ENCODE peak calls at places on chromosome 15, in seven cellular contexts. R is CD4-positive, CD25-positive, alpha-beta regulatory T cell; T is esophagus squamous epithelium; S is heart right ventricle; B is endothelial cell of umbilical vein; M is tibial artery; G is H1. N is an unnamed sample. For H3K4me1 and H3K36me3, the result is how much of the 10 kb centered on the place peaks cover.

GRCh38 chr15:83305696-83306291 is 21.3 kb upstream of the BNC1 start:
- DNase-seq in R (no peak), T (no peak), S (no peak), B (no peak), M (no peak), G (no peak), N (no peak)

GRCh38 chr15:60381148-60381788 is 16.5 kb downstream of the ANXA2 start:
- DNase-seq in R (no peak), T (no peak), S (no peak), B (no peak), M (no peak), G (no peak), N (no peak)

GRCh38 chr15:60681353-60681752 is 202.4 kb upstream of the ICE2 start:
- DNase-seq in R (no peak), T (no peak), S (no peak), B (no peak), M (no peak), G (no peak), N (no peak)

GRCh38 chr15:88083828-88084760 is 172.4 kb downstream of the NTRK3 start:
- DNase-seq in R (no peak), T (no peak), S (no peak), B (no peak), M (no peak), G (no peak), N (no peak)

GRCh38 chr15:32099097-32099496 is 68.8 kb downstream of the CHRNA7 start:
- DNase-seq in R (no peak), T (no peak), S (no peak), B (no peak), M (no peak), G (no peak), N (no peak)

GRCh38 chr15:98684995-98685525 is 36.7 kb downstream of the IGF1R start:
- DNase-seq in R (no peak), T (no peak), S (no peak), B (no peak), M (no peak), G (no peak), N (no peak)

GRCh38 chr15:56222302-56222701 is 21.4 kb downstream of the RFX7 start:
- DNase-seq in R (no peak), T (no peak), S (no peak), B (no peak), M (no peak), G (no peak), N (no peak)

GRCh38 chr15:80550910-80551265 is 144.2 kb upstream of the ABHD17C start:
- DNase-seq in R (no peak), T (no peak), S (no peak), B (peak), M (no peak), G (no peak), N (no peak)

GRCh38 chr15:22908830-22909229 is 70.4 kb downstream of the NIPA2 start:
- DNase-seq in R (no peak), T (no peak), S (no peak), B (no peak), M (no peak), G (no peak), N (no peak)

GRCh38 chr15:95018888-95019545 is 787.7 kb downstream of the MCTP2 start:
- DNase-seq in R (no peak), T (no peak), S (no peak), B (peak), M (no peak), G (no peak), N (no peak)

GRCh38 chr15:87736401-87736800 is 520.1 kb downstream of the NTRK3 start:
- DNase-seq in R (no peak), T (no peak), S (no peak), B (no peak), M (no peak), G (no peak), N (no peak)

GRCh38 chr15:46312133-46312740 is 677.4 kb downstream of the SQOR start:
- DNase-seq in R (peak), T (no peak), S (peak), B (peak), M (peak), G (no peak), N (peak)

GRCh38 chr15:99000001-99000590 is 7.5 kb downstream of the PGPEP1L start:
- DNase-seq in R (no peak), T (no peak), S (no peak), B (no peak), M (no peak), G (no peak), N (no peak)

GRCh38 chr15:32864841-32865240 is 147.0 kb downstream of the GREM1 start:
- DNase-seq in R (no peak), T (no peak), S (no peak), B (no peak), M (no peak), G (no peak), N (no peak)

GRCh38 chr15:71679223-71680078 is 130.9 kb upstream of the NR2E3 start:
- DNase-seq in R (no peak), T (no peak), S (no peak), B (peak), M (no peak), G (no peak), N (no peak)

GRCh38 chr15:74579001-74579400 is 36.6 kb upstream of the CLK3 start:
- DNase-seq in R (no peak), T (no peak), S (no peak), B (no peak), M (no peak), G (no peak), N (no peak)

GRCh38 chr15:56788359-56788758 is 55.0 kb upstream of the ZNF280D start:
- DNase-seq in R (no peak), T (no peak), S (no peak), B (no peak), M (no peak), G (no peak), N (no peak)

GRCh38 chr15:53872410-53872809 is 105.8 kb upstream of the UNC13C start:
- DNase-seq in R (no peak), T (no peak), S (no peak), B (no peak), M (no peak), G (no peak), N (no peak)

GRCh38 chr15:26134152-26134551 is 271.0 kb upstream of the ATP10A start:
- DNase-seq in R (no peak), T (no peak), S (no peak), B (no peak), M (no peak), G (no peak), N (no peak)

GRCh38 chr15:66657062-66658020 is 44.7 kb upstream of the SMAD6 start:
- DNase-seq in R (no peak), T (no peak), S (no peak), B (no peak), M (no peak), G (no peak), N (no peak)

GRCh38 chr15:58566029-58566428 is 134.2 kb downstream of the LIPC start:
- DNase-seq in R (no peak), T (no peak), S (no peak), B (no peak), M (no peak), G (no peak), N (no peak)

GRCh38 chr15:87489902-87490301 is 766.6 kb downstream of the NTRK3 start:
- DNase-seq in R (no peak), T (no peak), S (no peak), B (no peak), M (no peak), G (no peak), N (no peak)

GRCh38 chr15:92882697-92883642 is 17.2 kb upstream of the CHD2 start:
- DNase-seq in R (no peak), T (peak), S (no peak), B (no peak), M (no peak), G (no peak), N (peak)

GRCh38 chr15:92886229-92886628 is 13.9 kb upstream of the CHD2 start:
- DNase-seq in R (peak), T (no peak), S (no peak), B (no peak), M (no peak), G (no peak), N (no peak)

GRCh38 chr15:92884813-92885461 is 15.2 kb upstream of the CHD2 start:
- DNase-seq in R (peak), T (no peak), S (no peak), B (peak), M (no peak), G (no peak), N (no peak)

GRCh38 chr15:92883643-92884458 is 16.3 kb upstream of the CHD2 start:
- DNase-seq in R (peak), T (no peak), S (no peak), B (peak), M (no peak), G (no peak), N (no peak)

DNA sequence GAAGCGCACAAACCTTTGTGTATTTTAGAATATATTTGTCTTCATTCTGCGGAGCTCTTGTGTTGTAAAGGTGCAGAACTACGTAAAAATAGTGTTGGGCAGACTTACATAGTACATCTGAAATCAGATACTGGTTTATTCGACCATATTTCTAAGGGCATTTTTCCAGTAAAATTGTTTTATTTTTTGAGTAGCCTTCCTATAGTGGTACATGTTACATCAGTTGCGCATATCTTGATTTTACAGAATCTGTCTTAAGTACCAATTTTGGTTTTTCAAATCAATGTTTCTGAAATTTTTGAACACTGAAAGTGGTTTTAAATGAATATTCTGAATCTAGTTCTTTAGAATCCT is 15.7 kb upstream of the CHD2 start:
- DNase-seq in R (peak), T (no peak), S (no peak), B (peak), M (no peak), G (no peak), N (no peak)
- H3K4me3 ChIP-seq in R (peak), T (peak), S (peak), B (peak), M (peak), G (peak), N (peak)

DNA sequence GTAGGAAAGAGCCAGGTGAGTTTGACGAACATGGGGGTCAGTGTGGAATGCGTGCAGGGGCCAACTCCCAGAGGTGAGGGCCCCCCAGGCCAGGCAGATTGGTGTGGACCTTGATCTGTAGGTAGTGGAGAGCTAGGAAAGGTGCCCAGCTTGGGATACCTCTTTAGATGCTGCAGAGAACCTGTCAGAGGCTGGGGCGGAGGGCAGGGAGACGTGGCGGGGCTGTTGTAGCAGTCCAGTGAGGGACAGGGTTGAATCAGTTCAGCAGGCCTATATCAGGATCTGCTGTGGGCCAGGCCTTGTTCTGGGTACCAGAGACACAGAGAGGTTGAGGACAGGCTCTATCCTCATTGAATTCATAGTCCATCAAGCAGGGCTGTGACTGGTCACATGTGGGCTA is 8.6 kb downstream of the SNX33 start:
- DNase-seq in R (no peak), T (no peak), S (no peak), B (no peak), M (no peak), G (no peak), N (no peak)
- H3K4me1 ChIP-seq in R (under half), T (half or more), S (under half), B (under half), M (half or more), G (under half), N (half or more)

GRCh38 chr15:68710536-68710935 is 110.2 kb downstream of the ANP32A start:
- DNase-seq in R (no peak), T (no peak), S (no peak), B (no peak), M (no peak), G (no peak), N (no peak)

GRCh38 chr15:68715111-68715510 is 105.6 kb downstream of the ANP32A start:
- DNase-seq in R (no peak), T (no peak), S (no peak), B (no peak), M (no peak), G (no peak), N (no peak)

GRCh38 chr15:68713874-68714273 is 106.8 kb downstream of the ANP32A start:
- DNase-seq in R (no peak), T (no peak), S (no peak), B (no peak), M (no peak), G (no peak), N (no peak)

GRCh38 chr15:68711406-68711805 is 109.3 kb downstream of the ANP32A start:
- DNase-seq in R (no peak), T (no peak), S (no peak), B (no peak), M (no peak), G (no peak), N (no peak)

GRCh38 chr15:68712886-68713285 is 107.8 kb downstream of the ANP32A start:
- DNase-seq in R (no peak), T (no peak), S (no peak), B (no peak), M (no peak), G (no peak), N (no peak)
- H3K36me3 ChIP-seq in R (under half), T (under half), S (under half), B (under half), M (under half), G (under half), N (under half)

GRCh38 chr15:82272154-82272553 is 9.5 kb downstream of the SAXO2 start:
- DNase-seq in R (no peak), T (no peak), S (no peak), B (no peak), M (no peak), G (no peak), N (no peak)
- H3K4me3 ChIP-seq in R (no peak), T (no peak), S (no peak), B (no peak), M (no peak), G (no peak), N (no peak)

DNA sequence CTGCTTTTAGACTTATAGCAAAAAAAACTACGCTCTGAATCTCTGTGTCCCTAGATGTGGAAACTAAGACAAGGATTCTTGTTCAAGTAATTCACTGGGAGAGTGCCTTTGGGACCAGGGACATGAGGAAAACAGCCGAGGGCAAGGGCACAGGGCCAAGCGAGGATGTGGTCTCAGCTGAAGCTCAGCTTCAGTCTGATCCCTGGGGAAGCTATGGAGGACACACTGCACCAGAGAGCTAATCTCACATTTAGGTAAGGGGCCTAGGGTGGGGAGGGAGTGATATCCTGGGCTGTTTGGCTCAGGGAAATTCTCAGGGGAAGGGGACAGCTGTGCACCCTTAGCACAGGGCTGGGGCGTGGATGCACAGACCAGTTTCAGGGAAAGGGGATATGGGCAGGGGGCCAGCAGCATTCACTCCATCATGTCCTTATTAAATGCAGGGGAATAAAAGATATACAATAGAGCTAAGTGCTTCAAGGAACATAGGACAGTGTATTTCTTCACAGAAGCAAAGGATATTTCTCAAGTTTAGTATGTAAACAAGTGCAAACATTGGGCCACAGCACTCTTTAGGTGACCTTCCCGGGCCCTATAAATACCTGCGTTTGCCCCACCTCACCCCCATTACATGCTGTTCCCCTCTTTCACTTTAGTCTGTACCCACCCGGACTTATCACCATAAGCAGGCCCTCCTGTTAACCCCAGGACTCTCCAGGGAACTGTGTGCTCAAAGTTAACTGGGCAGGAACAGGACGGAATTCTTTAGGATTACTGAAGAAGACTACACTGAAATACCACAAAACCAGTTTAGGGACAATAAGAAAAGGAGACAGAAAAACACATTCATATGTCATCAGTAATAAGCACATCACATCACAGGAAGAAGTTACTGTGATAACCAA is 45.7 kb downstream of the FSIP1 start:
- DNase-seq in R (no peak), T (no peak), S (peak), B (no peak), M (no peak), G (no peak), N (peak)
- H3K4me1 ChIP-seq in R (under half), T (under half), S (under half), B (under half), M (under half), G (under half), N (under half)

DNA sequence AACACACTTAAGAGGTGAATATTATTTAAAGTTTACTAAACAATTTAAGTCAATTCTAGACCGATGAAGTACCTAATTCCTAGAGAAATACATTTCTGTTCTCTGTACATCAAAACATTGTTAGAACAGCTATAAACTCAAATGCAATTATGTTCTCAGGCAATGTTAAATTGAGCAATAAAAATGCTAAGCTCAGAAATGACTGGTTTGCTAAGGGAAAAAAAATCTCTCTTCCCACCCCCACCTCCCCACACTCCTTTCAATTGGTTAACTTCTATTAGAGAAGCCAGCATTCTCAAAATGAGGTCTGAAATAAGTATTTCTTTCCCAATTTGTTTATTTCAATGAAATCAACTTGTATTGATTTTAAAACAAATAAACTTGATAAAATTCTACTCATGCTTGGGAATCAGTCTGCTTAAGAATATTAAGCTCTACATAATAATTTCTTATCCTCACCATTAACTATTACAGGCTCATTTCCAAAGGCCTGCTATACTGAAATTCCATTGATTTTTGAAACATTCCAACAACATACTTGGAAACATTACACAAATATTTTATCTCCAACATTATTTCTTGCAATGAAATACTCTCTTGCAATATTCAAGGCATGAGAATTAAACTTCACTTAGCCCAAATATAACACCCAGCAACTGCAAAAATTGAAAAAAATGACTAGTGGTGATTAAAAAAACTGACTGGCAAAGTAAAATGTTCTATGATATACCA is 22.6 kb downstream of the TSPAN3 start:
- DNase-seq in R (no peak), T (no peak), S (no peak), B (no peak), M (no peak), G (no peak), N (no peak)
- H3K36me3 ChIP-seq in R (under half), T (half or more), S (under half), B (under half), M (under half), G (under half), N (under half)

DNA sequence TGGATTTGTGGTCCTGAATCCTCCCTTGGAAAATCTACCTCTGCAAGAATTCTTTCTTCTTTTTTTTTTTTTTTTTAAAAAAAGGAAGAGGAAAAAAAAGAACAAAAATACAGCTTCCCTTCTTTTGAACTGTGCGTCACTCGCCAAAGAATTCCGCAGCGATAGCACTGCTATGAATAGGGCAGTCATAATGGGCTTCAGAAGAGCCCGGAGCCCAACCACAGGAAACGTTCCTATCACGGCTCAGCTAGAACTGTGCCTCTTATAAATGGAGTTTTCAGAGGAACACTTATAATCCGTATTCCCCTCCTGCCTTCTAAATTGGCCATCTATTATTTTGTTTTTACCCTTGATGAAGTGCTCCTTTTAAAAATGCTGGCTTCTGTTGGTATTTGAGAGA is 227.7 kb downstream of the ADAMTS17 start:
- DNase-seq in R (no peak), T (no peak), S (peak), B (peak), M (peak), G (no peak), N (peak)
- H3K4me3 ChIP-seq in R (no peak), T (no peak), S (no peak), B (no peak), M (peak), G (no peak), N (peak)

DNA sequence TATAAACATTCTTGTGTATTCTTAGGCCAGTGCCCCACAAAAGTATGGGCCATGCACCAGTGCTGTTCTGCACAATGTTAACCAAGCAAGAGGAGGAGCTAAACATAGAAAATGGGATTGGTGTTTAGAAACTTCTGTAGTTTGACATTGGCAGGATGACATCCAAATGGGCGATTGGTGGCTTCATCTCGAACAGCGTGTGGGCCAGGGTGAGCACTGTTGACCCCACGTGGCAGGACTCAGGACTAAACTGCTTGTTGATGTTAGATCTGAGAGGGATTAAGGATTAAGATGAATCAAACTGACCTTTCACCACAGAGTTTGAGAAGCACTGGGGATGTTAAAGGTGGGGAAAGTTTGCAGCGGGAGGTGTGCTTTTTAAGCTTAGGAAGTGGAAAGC is 31.9 kb downstream of the ZNF710 start:
- DNase-seq in R (no peak), T (no peak), S (no peak), B (no peak), M (peak), G (no peak), N (no peak)
- H3K4me1 ChIP-seq in R (under half), T (half or more), S (under half), B (under half), M (under half), G (under half), N (half or more)